ENCODE peak calls at places on chromosomes 13 and 19, in ten cellular contexts. V is ovary; Y is CD8-positive, alpha-beta T cell; A is A549; C is cardiac muscle cell; T is H1; Q is heart left ventricle; D is upper lobe of right lung; Z is aorta; X is PC-9. R is an unnamed sample. For H3K9me3, the result is how much of the 10 kb centered on the place peaks cover.

GRCh38 chr13:79528356-79528755 is 47.4 kb downstream of the NDFIP2 start:
- DNase-seq in X (no peak), Q (no peak), Y (no peak), C (no peak), V (no peak), D (no peak), Z (no peak), T (no peak), A (no peak), R (no peak)

GRCh38 chr19:13507053-13507611 is 853 bp upstream of the CACNA1A start:
- DNase-seq in A (no peak), X (no peak), Z (no peak), D (no peak), Y (no peak), C (peak), Q (no peak), T (peak), V (no peak), R (no peak)

GRCh38 chr13:113109151-113110047 is 3.8 kb downstream of the F7 start:
- DNase-seq in C (no peak), A (no peak), X (no peak), Q (no peak), T (peak), Z (peak), D (peak), Y (no peak), V (no peak), R (no peak)

GRCh38 chr13:109840893-109841287 is 54.5 kb upstream of the IRS2 start:
- DNase-seq in A (no peak), C (no peak), V (no peak), T (no peak), Y (no peak), Q (no peak), Z (no peak), D (no peak), X (no peak), R (no peak)

GRCh38 chr19:3324405-3324856 is 42.0 kb upstream of the NFIC start:
- DNase-seq in Y (peak), Z (peak), V (peak), A (peak), C (no peak), D (peak), X (peak), T (peak), Q (peak), R (peak)

GRCh38 chr13:22103046-22103445 is 432.2 kb downstream of the FGF9 start:
- DNase-seq in X (no peak), Z (no peak), Y (no peak), V (no peak), D (no peak), T (no peak), A (no peak), C (no peak), Q (no peak), R (no peak)

GRCh38 chr13:20902438-20903163 is at the start of gene XPO4:
- DNase-seq in T (peak), A (peak), D (peak), Q (peak), V (peak), C (peak), Z (peak), Y (peak), X (peak), R (peak)

GRCh38 chr13:67204731-67205130 is 25.4 kb downstream of the PCDH9 start:
- DNase-seq in Y (no peak), A (no peak), Z (no peak), T (no peak), D (no peak), Q (no peak), X (no peak), V (no peak), C (no peak), R (no peak)

GRCh38 chr13:75511226-75511625 is 26.4 kb downstream of the COMMD6 start:
- DNase-seq in C (no peak), Q (no peak), Z (no peak), D (no peak), T (no peak), A (no peak), Y (no peak), X (no peak), V (no peak), R (no peak)

GRCh38 chr13:102721800-102722231 is 27.0 kb upstream of the METTL21C start:
- DNase-seq in Q (no peak), C (no peak), T (no peak), A (no peak), V (no peak), X (no peak), Z (no peak), Y (no peak), D (no peak), R (no peak)

GRCh38 chr19:44753932-44754742 is 5.6 kb downstream of the BCL3 start:
- DNase-seq in X (peak), A (peak), V (peak), C (peak), D (peak), T (peak), Y (peak), Z (peak), Q (peak), R (peak)

GRCh38 chr19:2057484-2058469 is 6.7 kb upstream of the MKNK2 start:
- DNase-seq in A (no peak), C (no peak), D (no peak), V (no peak), Y (no peak), T (no peak), Q (no peak), X (no peak), Z (no peak), R (no peak)

GRCh38 chr19:33447336-33448158 is 74.0 kb downstream of the CEBPG start:
- DNase-seq in Z (peak), T (no peak), A (no peak), D (peak), X (no peak), Y (no peak), V (no peak), Q (no peak), C (no peak), R (no peak)

GRCh38 chr19:50043967-50044366 is 18.2 kb downstream of the ZNF473 start:
- DNase-seq in V (no peak), T (no peak), Y (no peak), D (no peak), A (no peak), Z (no peak), X (no peak), C (no peak), Q (no peak), R (no peak)
- H3K9me3 ChIP-seq in V (under half), T (half or more), Y (under half), D (under half), A (half or more), Z (under half), X (half or more), C (under half), Q (under half), R (under half)

DNA sequence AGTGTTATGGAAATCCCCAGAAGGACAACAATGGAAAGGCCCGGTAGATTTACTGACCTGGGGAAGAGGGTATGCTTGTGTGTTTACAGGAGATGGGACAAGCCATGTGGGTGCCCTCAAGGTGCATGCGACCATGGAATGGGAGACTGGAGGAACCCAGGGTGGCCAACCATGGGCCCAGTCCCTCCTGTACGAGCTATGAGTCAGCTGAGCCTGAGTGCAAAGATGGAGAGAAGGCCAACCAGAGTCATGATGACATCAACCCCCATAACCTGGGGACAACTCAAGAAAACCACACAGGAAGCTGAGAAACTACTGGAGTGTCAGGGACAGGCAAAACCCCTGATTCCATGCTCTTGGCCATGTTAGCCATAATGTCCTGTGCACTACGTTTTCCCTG is 7.8 kb downstream of the ZNF350 start:
- DNase-seq in T (no peak), C (no peak), Y (no peak), D (no peak), X (no peak), Z (no peak), A (no peak), V (no peak), Q (no peak), R (no peak)
- H3K9me3 ChIP-seq in T (under half), C (under half), Y (under half), D (half or more), X (half or more), Z (under half), A (half or more), V (half or more), Q (under half), R (half or more)

GRCh38 chr19:58217069-58217481 is 11.6 kb upstream of the ZNF544 start:
- DNase-seq in V (no peak), A (no peak), Q (no peak), X (no peak), C (no peak), Y (no peak), Z (no peak), D (no peak), T (no peak), R (no peak)
- H3K9me3 ChIP-seq in V (half or more), A (half or more), Q (half or more), X (half or more), C (under half), Y (half or more), Z (under half), D (half or more), T (under half), R (under half)

GRCh38 chr19:8806661-8807060 is 25.4 kb downstream of the ZNF558 start:
- DNase-seq in D (no peak), Q (no peak), X (no peak), Z (no peak), A (peak), C (no peak), T (no peak), V (no peak), Y (no peak), R (no peak)
- H3K9me3 ChIP-seq in D (half or more), Q (half or more), X (half or more), Z (under half), A (half or more), C (under half), T (half or more), V (half or more), Y (under half), R (under half)

GRCh38 chr19:15811476-15811875 is 4.0 kb downstream of the OR10H1 start:
- DNase-seq in Z (no peak), X (no peak), V (no peak), A (no peak), C (no peak), T (no peak), Q (no peak), Y (no peak), D (no peak), R (no peak)
- H3K9me3 ChIP-seq in Z (under half), X (under half), V (under half), A (under half), C (under half), T (under half), Q (under half), Y (under half), D (under half), R (under half)